ENCODE peak calls at places on chromosomes 5 and 9, in eight cellular contexts. M is Peyer's patch, P is uterus, T is A549, F is PC-3, Z is psoas muscle, Q is sigmoid colon, E is colonic mucosa. G is an unnamed sample.

GRCh38 chr9:92406506-92406905 is 2.1 kb upstream of the OGN start:
- DNase-seq in M (peak; percentile 56), P (no peak), T (no peak), F (no peak), Z (no peak), Q (peak; percentile 69), E (peak; percentile 34), G (no peak)

GRCh38 chr9:104895572-104895971 is 32.4 kb downstream of the ABCA1 start:
- DNase-seq in M (no peak), P (no peak), T (no peak), F (peak; percentile 59), Z (no peak), Q (no peak), E (no peak), G (peak; percentile 80)

GRCh38 chr5:132211787-132212186 is 15.9 kb downstream of the P4HA2 start:
- DNase-seq in M (no peak), P (no peak), T (no peak), F (no peak), Z (no peak), Q (no peak), E (no peak), G (no peak)

GRCh38 chr5:141100243-141100805 is at the start of gene PCDHB3:
- DNase-seq in M (no peak), P (no peak), T (no peak), F (no peak), Z (peak; percentile 65), Q (no peak), E (no peak), G (peak; percentile 76)

GRCh38 chr5:78509884-78510769 is 138.4 kb downstream of the LHFPL2 start:
- DNase-seq in M (peak; percentile 62), P (peak; percentile 54), T (no peak), F (peak; percentile 55), Z (peak; percentile 87), Q (peak; percentile 88), E (peak; percentile 78), G (no peak)

GRCh38 chr5:647727-648126 is 35.6 kb downstream of the CEP72 start:
- DNase-seq in M (no peak), P (no peak), T (no peak), F (no peak), Z (no peak), Q (peak; percentile 40), E (peak; percentile 4), G (no peak)

GRCh38 chr5:81542242-81542641 is 148.3 kb upstream of the ACOT12 start:
- DNase-seq in M (no peak), P (no peak), T (no peak), F (no peak), Z (no peak), Q (no peak), E (no peak), G (no peak)

GRCh38 chr5:90308787-90309585 is 100.6 kb downstream of the CETN3 start:
- DNase-seq in M (no peak), P (no peak), T (no peak), F (peak; percentile 69), Z (no peak), Q (no peak), E (no peak), G (no peak)

GRCh38 chr9:21609506-21609905 is 127.4 kb upstream of the IFNE start:
- DNase-seq in M (no peak), P (no peak), T (no peak), F (no peak), Z (no peak), Q (no peak), E (no peak), G (no peak)

GRCh38 chr5:160071521-160072299 is 47.5 kb downstream of the PWWP2A start:
- DNase-seq in M (no peak), P (peak; percentile 43), T (no peak), F (no peak), Z (no peak), Q (no peak), E (no peak), G (no peak)

GRCh38 chr5:32254987-32255900 is 57.5 kb downstream of the MTMR12 start:
- DNase-seq in M (no peak), P (no peak), T (no peak), F (no peak), Z (no peak), Q (no peak), E (no peak), G (no peak)

GRCh38 chr5:53151713-53152458 is 42.3 kb upstream of the MOCS2 start:
- DNase-seq in M (no peak), P (no peak), T (no peak), F (peak; percentile 37), Z (no peak), Q (no peak), E (no peak), G (no peak)

GRCh38 chr5:59819806-59820205 is 73.7 kb downstream of the PDE4D start:
- DNase-seq in M (no peak), P (no peak), T (no peak), F (no peak), Z (no peak), Q (no peak), E (no peak), G (no peak)

GRCh38 chr9:85740821-85741111 is 988 bp downstream of the AGTPBP1 start:
- DNase-seq in M (no peak), P (no peak), T (no peak), F (no peak), Z (no peak), Q (no peak), E (no peak), G (no peak)

GRCh38 chr5:181283347-181283746 is 22.4 kb upstream of the TRIM52 start:
- DNase-seq in M (no peak), P (no peak), T (no peak), F (no peak), Z (no peak), Q (no peak), E (no peak), G (no peak)

GRCh38 chr9:93387791-93388190 is 63.7 kb upstream of the FAM120A start:
- DNase-seq in M (no peak), P (no peak), T (no peak), F (no peak), Z (no peak), Q (no peak), E (peak; percentile 54), G (no peak)

GRCh38 chr9:2991292-2991691 is 147.4 kb upstream of the PUM3 start:
- DNase-seq in M (no peak), P (no peak), T (no peak), F (peak; percentile 7), Z (no peak), Q (no peak), E (no peak), G (no peak)
- TF ChIP-seq CTCF in M (no peak), P (no peak), T (no peak), F (peak; percentile 38), Z (no peak), Q (no peak), E (no peak), G (no peak)

DNA sequence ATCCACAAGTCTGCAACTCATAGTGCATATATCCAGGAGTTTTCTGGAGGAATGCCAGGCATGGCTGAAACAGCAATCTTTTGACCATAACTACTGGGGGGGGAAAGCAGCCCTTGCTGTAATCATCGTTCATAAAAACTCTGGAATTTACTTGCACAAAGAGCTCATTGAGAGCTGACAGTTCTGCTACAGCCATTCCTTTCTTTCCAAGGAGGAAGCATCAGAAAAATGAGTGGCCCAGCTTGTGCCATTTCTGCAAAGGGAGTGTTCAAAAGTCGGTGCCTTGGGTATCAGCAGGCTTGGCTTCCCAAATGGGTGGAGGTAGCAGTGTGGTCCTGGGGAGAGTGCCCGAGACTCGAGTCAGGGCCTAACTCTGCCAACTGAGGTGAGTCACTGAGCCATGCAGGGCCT is 101.5 kb downstream of the GCNT1 start:
- DNase-seq in M (no peak), P (no peak), T (no peak), F (no peak), Z (no peak), Q (no peak), E (peak; percentile 69), G (no peak)
- H3K4me1 ChIP-seq in M (no peaks in the 10 kb centered on the region), P (no peaks in the 10 kb centered on the region), T (no peaks in the 10 kb centered on the region), F (no peaks in the 10 kb centered on the region), Z (no peaks in the 10 kb centered on the region), Q (no peaks in the 10 kb centered on the region), E (no peaks in the 10 kb centered on the region), G (peaks cover 76% of the 10 kb centered on the region)

GRCh38 chr9:35945341-35946018 is 12.5 kb downstream of the OR2S2 start:
- DNase-seq in M (peak; percentile 75), P (peak; percentile 87), T (peak; percentile 94), F (peak; percentile 84), Z (peak; percentile 90), Q (peak; percentile 91), E (peak; percentile 91), G (no peak)

GRCh38 chr9:35940474-35941467 is 17.2 kb downstream of the OR2S2 start:
- DNase-seq in M (peak; percentile 39), P (no peak), T (no peak), F (no peak), Z (no peak), Q (no peak), E (peak; percentile 19), G (no peak)

GRCh38 chr9:35948451-35948850 is 9.5 kb downstream of the OR2S2 start:
- DNase-seq in M (no peak), P (no peak), T (no peak), F (no peak), Z (no peak), Q (no peak), E (no peak), G (no peak)

GRCh38 chr9:35942286-35942685 is 15.7 kb downstream of the OR2S2 start:
- DNase-seq in M (no peak), P (no peak), T (no peak), F (no peak), Z (no peak), Q (no peak), E (no peak), G (no peak)

DNA sequence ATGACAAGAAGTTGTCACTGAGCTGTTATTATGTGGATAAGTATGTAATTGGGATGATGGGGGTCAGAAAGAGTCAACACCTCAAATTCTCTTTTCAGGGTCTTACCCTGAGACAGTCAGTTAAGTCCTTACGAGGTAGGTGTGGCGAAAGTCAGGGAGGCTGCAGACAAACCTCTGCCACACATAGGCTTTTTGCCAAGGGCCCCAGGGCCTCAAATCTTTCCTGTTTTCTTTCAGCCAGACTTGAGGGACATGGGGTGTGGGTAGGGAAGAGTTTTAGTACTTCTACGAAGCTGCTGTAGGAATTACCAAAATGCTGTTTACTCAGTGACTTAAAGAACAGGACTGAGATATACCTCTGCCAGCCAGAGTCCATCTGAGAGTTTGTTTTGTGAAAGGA is 13.8 kb downstream of the OR2S2 start:
- DNase-seq in M (no peak), P (no peak), T (no peak), F (no peak), Z (no peak), Q (no peak), E (peak; percentile 61), G (no peak)
- H3K27ac ChIP-seq in M (no peak overlapping the region), P (no peak overlapping the region), T (no peak overlapping the region), F (no peak overlapping the region), Z (no peak overlapping the region), Q (no peak overlapping the region), E (peak overlapping the region; percentile 51), G (no peak overlapping the region)

DNA sequence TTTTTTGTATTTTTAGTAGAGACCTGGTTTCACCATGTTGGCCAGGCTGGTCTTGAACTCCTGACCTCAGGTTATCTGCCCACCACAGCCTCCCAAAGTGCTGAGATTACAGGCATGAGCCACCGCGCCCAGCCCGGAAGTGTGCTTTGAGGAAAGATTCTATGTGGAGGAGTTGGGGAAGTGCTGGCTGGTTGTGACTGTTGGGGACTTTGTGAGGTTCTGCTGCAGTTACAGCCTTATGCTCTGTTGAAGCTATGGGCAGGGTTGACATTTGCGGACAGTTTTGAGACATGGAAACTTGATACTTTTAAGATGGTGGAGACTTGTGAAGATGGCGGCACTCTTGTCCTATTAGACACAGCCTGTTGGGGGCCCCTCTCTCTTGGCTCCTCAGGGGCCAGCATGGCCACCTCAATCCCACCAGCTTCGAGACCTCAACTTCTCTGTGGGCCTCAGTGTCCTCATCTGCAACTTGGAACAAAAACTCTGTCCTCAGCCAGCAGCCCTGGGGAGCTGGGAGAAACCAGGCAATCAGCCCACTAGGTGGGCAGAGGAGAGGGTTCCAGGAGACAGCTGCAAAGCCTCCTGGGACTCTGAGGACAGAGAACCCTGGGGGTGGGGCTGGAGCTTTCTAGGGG is 24.9 kb downstream of the C9orf50 start:
- DNase-seq in M (no peak), P (no peak), T (no peak), F (no peak), Z (no peak), Q (no peak), E (no peak), G (no peak)
- TF ChIP-seq CTCF in M (no peak), P (no peak), T (no peak), F (no peak), Z (no peak), Q (no peak), E (no peak), G (no peak)

G was measured in osteoblast.